ENCODE peak calls at places on chromosomes 6 and 20, in nine cellular contexts. R is substantia nigra; V is NK-92 treated with Interleukin-12 subunit alpha and Interleukin-12 subunit beta, amount 100 ng/mL, for 24 hours; A is osteocyte; O is T-helper 1 cell; H is iPS-NIHi11; B is cardiac muscle cell; G is tibial artery; E is HL-60. D is an unnamed sample.

GRCh38 chr6:11826779-11827178 is 48.2 kb upstream of the ADTRP start:
- DNase-seq in B (no peak), R (no peak), A (no peak), G (no peak), V (no peak), O (no peak), E (no peak), H (no peak), D (no peak)

GRCh38 chr20:4661191-4661590 is 60.5 kb upstream of the PRND start:
- DNase-seq in A (no peak), O (peak), E (peak), B (no peak), G (no peak), V (no peak), R (no peak), H (no peak), D (no peak)

GRCh38 chr6:113495521-113495920 is 361.6 kb upstream of the MARCKS start:
- DNase-seq in A (no peak), B (peak), E (no peak), R (no peak), O (no peak), V (no peak), G (no peak), H (no peak), D (no peak)

GRCh38 chr6:24009319-24009718 is 116.7 kb upstream of the NRSN1 start:
- DNase-seq in H (no peak), R (no peak), B (no peak), O (no peak), V (no peak), A (no peak), G (no peak), E (no peak), D (no peak)

GRCh38 chr20:920306-920705 is 4.2 kb upstream of the ANGPT4 start:
- DNase-seq in R (no peak), V (no peak), G (no peak), E (no peak), A (no peak), O (no peak), B (peak), H (no peak), D (no peak)

GRCh38 chr6:164477126-164477525 is 832.3 kb downstream of the C6orf118 start:
- DNase-seq in E (no peak), V (no peak), H (no peak), B (no peak), A (no peak), G (no peak), O (no peak), R (no peak), D (no peak)

GRCh38 chr20:44069203-44069931 is 117.6 kb downstream of the JPH2 start:
- DNase-seq in B (peak), E (peak), O (peak), A (peak), G (peak), H (no peak), V (peak), R (no peak), D (no peak)

GRCh38 chr6:12717356-12717755 is 789 bp downstream of the PHACTR1 start:
- DNase-seq in B (no peak), E (no peak), O (no peak), G (no peak), A (no peak), R (no peak), V (no peak), H (no peak), D (no peak)

GRCh38 chr20:9054176-9054575 is 14.7 kb upstream of the PLCB4 start:
- DNase-seq in B (no peak), E (no peak), A (no peak), O (no peak), R (no peak), V (no peak), H (no peak), G (no peak), D (no peak)

GRCh38 chr6:130946076-130946475 is 117.0 kb downstream of the EPB41L2 start:
- DNase-seq in O (no peak), B (peak), E (no peak), G (no peak), R (no peak), V (no peak), A (no peak), H (no peak), D (no peak)

GRCh38 chr6:11580686-11581085 is 43.1 kb downstream of the TMEM170B start:
- DNase-seq in B (no peak), A (no peak), O (no peak), V (no peak), E (peak), H (no peak), R (no peak), G (no peak), D (no peak)

GRCh38 chr6:131949909-131950766 is 1.0 kb downstream of the CCN2 start:
- DNase-seq in A (peak), O (no peak), B (peak), R (peak), V (no peak), E (no peak), H (peak), G (peak), D (peak)

GRCh38 chr6:121112358-121112757 is 221.9 kb downstream of the TBC1D32 start:
- DNase-seq in B (no peak), G (no peak), R (no peak), A (no peak), H (no peak), V (no peak), E (no peak), O (no peak), D (no peak)

GRCh38 chr20:40562031-40562430 is 127.0 kb downstream of the MAFB start:
- DNase-seq in E (no peak), B (peak), G (no peak), H (peak), A (no peak), R (no peak), O (no peak), V (no peak), D (no peak)

GRCh38 chr6:35078896-35079295 is 62.2 kb downstream of the TCP11 start:
- DNase-seq in A (no peak), V (no peak), R (no peak), H (no peak), E (no peak), G (peak), B (no peak), O (no peak), D (no peak)

GRCh38 chr6:53103993-53104675 is 38.9 kb downstream of the FBXO9 start:
- DNase-seq in H (no peak), B (peak), E (no peak), R (no peak), G (no peak), O (no peak), V (no peak), A (no peak), D (no peak)

GRCh38 chr6:79134699-79135474 is 56.8 kb upstream of the PHIP start:
- DNase-seq in V (no peak), G (no peak), E (no peak), B (no peak), O (no peak), A (no peak), H (no peak), R (no peak), D (no peak)

GRCh38 chr6:121510568-121511177 is 75.2 kb downstream of the GJA1 start:
- DNase-seq in G (no peak), O (no peak), B (peak), H (no peak), A (no peak), R (no peak), V (no peak), E (no peak), D (no peak)

GRCh38 chr6:108689279-108690161 is 128.8 kb downstream of the FOXO3 start:
- DNase-seq in O (no peak), A (peak), B (peak), G (peak), H (peak), R (peak), E (peak), V (no peak), D (no peak)

GRCh38 chr6:111566222-111566717 is 39.4 kb downstream of the TRAF3IP2 start:
- DNase-seq in E (no peak), G (no peak), O (no peak), A (no peak), H (no peak), R (no peak), V (no peak), B (no peak), D (no peak)

GRCh38 chr6:46010771-46011170 is 4.9 kb downstream of the CLIC5 start:
- DNase-seq in R (no peak), V (peak), O (no peak), H (no peak), A (no peak), G (no peak), B (no peak), E (no peak), D (no peak)

GRCh38 chr6:21608610-21609009 is 15.1 kb downstream of the SOX4 start:
- DNase-seq in V (no peak), O (no peak), B (no peak), R (no peak), G (no peak), E (no peak), A (no peak), H (no peak), D (no peak)

GRCh38 chr6:154606457-154606856 is 96.0 kb upstream of the CNKSR3 start:
- DNase-seq in H (no peak), R (no peak), E (no peak), G (no peak), O (peak), A (no peak), V (peak), B (peak), D (no peak)

GRCh38 chr6:166269301-166270039 is 38.7 kb downstream of the PRR18 start:
- DNase-seq in V (no peak), A (no peak), O (no peak), B (no peak), G (no peak), E (no peak), H (no peak), R (no peak), D (no peak)

GRCh38 chr6:43773981-43774775 is 4.2 kb downstream of the VEGFA start:
- DNase-seq in V (no peak), B (no peak), E (no peak), O (no peak), G (no peak), H (no peak), R (no peak), A (no peak), D (no peak)

GRCh38 chr6:41732601-41733348 is 2.6 kb downstream of the TFEB start:
- DNase-seq in H (no peak), R (no peak), B (no peak), V (peak), E (no peak), O (peak), A (no peak), G (no peak), D (no peak)

GRCh38 chr20:20492521-20493334 is 124.8 kb downstream of the INSM1 start:
- DNase-seq in R (peak), A (no peak), E (no peak), G (no peak), B (peak), V (no peak), O (no peak), H (peak), D (no peak)

GRCh38 chr6:5282191-5282623 is 20.9 kb downstream of the FARS2 start:
- DNase-seq in R (no peak), B (no peak), E (peak), H (no peak), G (no peak), V (no peak), A (no peak), O (no peak), D (no peak)

GRCh38 chr6:119110601-119111548 is 32.4 kb upstream of the FAM184A start:
- DNase-seq in E (peak), G (no peak), O (peak), V (no peak), B (peak), H (peak), R (peak), A (no peak), D (peak)

GRCh38 chr6:159983641-159984080 is 14.8 kb downstream of the IGF2R start:
- DNase-seq in E (peak), G (no peak), A (no peak), B (peak), V (peak), H (no peak), R (no peak), O (no peak), D (no peak)

GRCh38 chr20:43938932-43939761 is 24.5 kb downstream of the TOX2 start:
- DNase-seq in O (no peak), V (no peak), A (no peak), H (peak), B (peak), G (peak), R (peak), E (peak), D (no peak)

GRCh38 chr20:8116067-8116811 is 15.8 kb upstream of the PLCB1 start:
- DNase-seq in B (peak), R (no peak), G (no peak), V (no peak), H (no peak), E (no peak), A (no peak), O (no peak), D (no peak)

GRCh38 chr6:107977283-107977682 is 19.3 kb upstream of the SEC63 start:
- DNase-seq in G (no peak), E (no peak), A (no peak), V (no peak), R (no peak), O (no peak), H (no peak), B (peak), D (peak)

GRCh38 chr20:63530788-63531160 is 6.4 kb downstream of the PTK6 start:
- DNase-seq in A (no peak), O (no peak), V (no peak), G (no peak), R (no peak), B (no peak), H (no peak), E (no peak), D (peak)